ENCODE peak calls at places on chromosomes 16 and 17, in five cellular contexts. L, V, F, I and S are unnamed samples.

GRCh38 chr17:74192950-74193781 is 10.3 kb upstream of the RPL38 start:
- DNase-seq in L (no peak), I (peak; percentile 73), V (no peak), F (no peak), S (peak; percentile 17)

GRCh38 chr17:72569193-72569946 is 448.6 kb downstream of the SOX9 start:
- DNase-seq in I (no peak), F (no peak), L (no peak), V (no peak), S (no peak)

GRCh38 chr16:48522041-48522440 is 87.9 kb downstream of the N4BP1 start:
- DNase-seq in V (no peak), L (no peak), I (peak; percentile 63), F (no peak), S (no peak)

GRCh38 chr17:1365445-1366039 is 34.5 kb downstream of the YWHAE start:
- DNase-seq in F (peak; percentile 31), I (no peak), L (peak; percentile 81), V (peak; percentile 68), S (peak; percentile 11)

GRCh38 chr17:12522743-12523181 is 142.9 kb upstream of the MYOCD start:
- DNase-seq in I (no peak), L (peak; percentile 69), V (peak; percentile 11), F (no peak), S (no peak)

GRCh38 chr16:13402601-13403000 is 501.2 kb downstream of the SHISA9 start:
- DNase-seq in I (no peak), V (no peak), L (no peak), F (no peak), S (no peak)

GRCh38 chr17:62085511-62086408 is 20.7 kb upstream of the MED13 start:
- DNase-seq in F (no peak), L (peak; percentile 62), I (no peak), V (no peak), S (no peak)

GRCh38 chr16:86002178-86002577 is 103.2 kb downstream of the IRF8 start:
- DNase-seq in L (no peak), V (no peak), F (no peak), I (no peak), S (no peak)

GRCh38 chr16:82535262-82535661 is 91.5 kb upstream of the CDH13 start:
- DNase-seq in L (no peak), I (no peak), V (no peak), F (no peak), S (no peak)

GRCh38 chr17:43661699-43662431 is at the start of gene MEOX1:
- DNase-seq in V (peak; percentile 56), F (no peak), L (peak; percentile 82), I (no peak), S (no peak)

GRCh38 chr17:78716814-78717393 is 65.2 kb downstream of the CYTH1 start:
- DNase-seq in V (peak; percentile 72), I (peak; percentile 86), L (peak; percentile 22), F (no peak), S (peak; percentile 91)

GRCh38 chr17:6677158-6677831 is 25.7 kb downstream of the C17orf100 start:
- DNase-seq in I (no peak), L (peak; percentile 3), V (no peak), F (no peak), S (no peak)

GRCh38 chr16:81650281-81650680 is 128.8 kb upstream of the PLCG2 start:
- DNase-seq in L (no peak), V (no peak), F (no peak), I (no peak), S (no peak)

GRCh38 chr17:32625971-32626370 is 139.2 kb downstream of the CDK5R1 start:
- DNase-seq in I (no peak), F (no peak), V (no peak), L (no peak), S (no peak)

GRCh38 chr16:919658-920631 is 50.8 kb downstream of the LMF1 start:
- DNase-seq in V (peak; percentile 14), F (no peak), I (peak; percentile 81), L (peak; percentile 62), S (no peak)

GRCh38 chr16:30668393-30668792 is 10.2 kb downstream of the FBRS start:
- DNase-seq in F (no peak), V (no peak), I (no peak), L (no peak), S (no peak)

GRCh38 chr16:84699712-84700517 is at the start of gene USP10:
- DNase-seq in I (peak; percentile 92), V (peak; percentile 71), F (peak; percentile 78), L (peak; percentile 68), S (peak; percentile 83)

GRCh38 chr17:83180996-83181481 is 101.6 kb downstream of the METRNL start:
- DNase-seq in V (no peak), F (no peak), I (peak; percentile 51), L (no peak), S (no peak)

GRCh38 chr16:20612551-20613470 is 36.6 kb upstream of the ACSM2B start:
- DNase-seq in I (peak; percentile 87), L (no peak), V (no peak), F (no peak), S (peak; percentile 29)

GRCh38 chr17:28887871-28888471 is 9.6 kb downstream of the FLOT2 start:
- DNase-seq in F (no peak), I (no peak), V (no peak), L (no peak), S (no peak)

GRCh38 chr16:729768-730665 is 3.1 kb downstream of the HAGHL start:
- DNase-seq in V (no peak), F (no peak), L (no peak), I (no peak), S (no peak)

GRCh38 chr16:53043986-53044571 is 8.6 kb downstream of the CHD9NB start:
- DNase-seq in V (no peak), L (no peak), F (no peak), I (no peak), S (no peak)

GRCh38 chr17:64148017-64148631 is 18.2 kb upstream of the ERN1 start:
- DNase-seq in L (no peak), F (no peak), I (no peak), V (peak; percentile 54), S (no peak)

GRCh38 chr16:59053911-59054310 is 319.8 kb upstream of the GOT2 start:
- DNase-seq in L (no peak), I (no peak), F (no peak), V (no peak), S (no peak)

GRCh38 chr17:72416905-72417304 is 296.1 kb downstream of the SOX9 start:
- DNase-seq in L (no peak), V (no peak), F (no peak), I (no peak), S (no peak)

GRCh38 chr16:4820652-4821051 is 18.2 kb upstream of the ROGDI start:
- DNase-seq in V (no peak), F (no peak), I (no peak), L (no peak), S (no peak)

GRCh38 chr17:56752263-56752662 is 81.5 kb downstream of the C17orf67 start:
- DNase-seq in L (peak; percentile 18), I (no peak), F (no peak), V (no peak), S (no peak)

GRCh38 chr17:40072481-40073346 is 9.9 kb downstream of the THRA start:
- DNase-seq in L (no peak), V (peak; percentile 22), I (no peak), F (no peak), S (no peak)

GRCh38 chr16:2822158-2822495 is 5.1 kb downstream of the PRSS21 start:
- DNase-seq in F (no peak), L (no peak), I (peak; percentile 51), V (no peak), S (no peak)

GRCh38 chr17:70848785-70849184 is 679.5 kb downstream of the KCNJ2 start:
- DNase-seq in I (no peak), L (peak; percentile 78), F (no peak), V (no peak), S (no peak)

GRCh38 chr16:27489906-27490305 is 59.8 kb downstream of the GTF3C1 start:
- DNase-seq in L (no peak), I (peak; percentile 32), F (no peak), V (no peak), S (no peak)

GRCh38 chr16:56414366-56414765 is 11.0 kb downstream of the AMFR start:
- DNase-seq in L (no peak), I (no peak), F (no peak), V (no peak), S (no peak)

GRCh38 chr16:1533443-1533951 is at the start of gene TMEM204:
- DNase-seq in L (peak; percentile 78), V (peak; percentile 90), I (peak; percentile 88), F (no peak), S (no peak)

GRCh38 chr16:53099318-53100130 is 44.7 kb downstream of the CHD9 start:
- DNase-seq in I (peak; percentile 96), L (peak; percentile 89), F (peak; percentile 59), V (peak; percentile 93), S (peak; percentile 91)

DNA sequence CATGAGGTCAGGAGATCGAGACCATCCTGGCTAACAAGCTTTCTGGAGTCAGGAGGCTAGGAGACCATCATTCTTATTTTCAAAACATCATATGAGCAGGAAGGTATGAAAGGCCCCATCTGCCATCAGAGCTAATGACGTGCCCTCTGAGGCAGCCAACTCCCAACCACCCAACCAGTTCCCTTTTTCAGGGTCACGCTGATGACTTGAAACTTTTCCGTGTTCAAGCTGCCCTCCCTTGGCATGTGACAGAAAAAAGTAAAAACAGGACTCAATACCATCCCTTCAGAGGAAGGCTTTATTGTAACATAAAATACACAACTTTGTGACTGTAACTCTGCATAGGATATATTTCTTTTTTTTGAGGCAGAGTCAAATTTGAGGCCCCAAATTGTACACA is 4.6 kb upstream of the GHDC start:
- DNase-seq in I (no peak), V (no peak), L (no peak), F (no peak), S (no peak)
- H3K27ac ChIP-seq in I (no peak overlapping the region), V (no peak overlapping the region), L (no peak overlapping the region), F (no peak overlapping the region), S (no peak overlapping the region)

DNA sequence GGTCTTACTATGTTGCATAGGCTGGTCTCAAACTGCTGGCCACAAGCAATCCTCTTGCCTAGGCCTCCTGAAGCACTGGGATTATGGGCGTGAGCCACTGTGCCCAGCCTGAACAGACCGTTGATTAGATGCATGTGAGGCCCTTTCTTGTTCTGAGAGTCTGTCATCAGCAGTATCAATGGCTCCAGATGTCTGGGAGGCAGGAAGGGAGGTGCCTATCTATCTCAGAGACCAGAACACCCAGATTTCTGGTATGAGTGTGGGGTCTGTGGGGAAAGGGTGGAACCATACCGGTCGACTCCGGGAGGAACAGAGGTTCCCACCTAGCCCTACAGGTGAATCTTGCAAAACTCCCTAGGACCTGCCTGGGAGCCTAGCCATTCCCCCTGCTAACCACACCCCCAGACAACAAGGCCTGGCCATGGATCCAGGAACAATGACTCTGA is 71.7 kb downstream of the PRKCB start:
- DNase-seq in L (no peak), V (no peak), I (no peak), F (no peak), S (no peak)
- H3K27ac ChIP-seq in L (no peak overlapping the region), V (no peak overlapping the region), I (no peak overlapping the region), F (no peak overlapping the region), S (peak overlapping the region; percentile 26)

DNA sequence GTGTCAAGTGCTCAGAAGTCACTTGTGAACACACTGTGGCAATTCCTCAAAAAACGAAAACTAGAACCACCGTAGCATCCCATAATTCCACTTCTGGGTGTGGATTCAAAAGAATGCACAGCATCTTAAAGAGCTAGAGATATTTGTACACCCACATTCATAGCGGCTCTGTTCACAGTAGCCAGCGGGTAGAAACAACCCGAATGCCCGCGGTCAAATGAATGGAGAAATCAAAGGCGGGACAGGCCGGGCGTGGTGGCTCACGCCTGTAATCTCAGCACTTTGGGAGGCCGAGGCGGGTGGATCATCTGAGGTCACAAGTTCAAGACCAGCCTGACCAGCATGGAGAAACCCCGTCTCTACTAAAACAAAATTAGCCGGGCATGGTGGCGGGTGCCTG is 337.5 kb downstream of the SEC14L1 start:
- DNase-seq in F (no peak), I (no peak), V (no peak), L (no peak), S (no peak)
- H3K27ac ChIP-seq in F (peak overlapping the region; percentile 71), I (no peak overlapping the region), V (no peak overlapping the region), L (no peak overlapping the region), S (no peak overlapping the region)

GRCh38 chr17:8469964-8470363 is 34.3 kb downstream of the NDEL1 start:
- DNase-seq in V (no peak), L (no peak), F (no peak), I (no peak), S (no peak)
- H3K27ac ChIP-seq in V (peak overlapping the region; percentile 48), L (no peak overlapping the region), F (no peak overlapping the region), I (peak overlapping the region; percentile 73), S (peak overlapping the region; percentile 40)